ENCODE peak calls at places on chromosomes 2 and 18, in ten cellular contexts. C, W, P, Y, Z, R, N, T, E and G are unnamed samples.

GRCh38 chr2:225025917-225026571 is 16.2 kb downstream of the DOCK10 start:
- DNase-seq in C (no peak), Y (peak), N (no peak), Z (no peak), P (peak), E (no peak), R (no peak), W (no peak), T (no peak), G (peak)

GRCh38 chr2:32768387-32769174 is 140.7 kb downstream of the TTC27 start:
- DNase-seq in R (no peak), C (no peak), W (no peak), Y (no peak), P (no peak), T (no peak), N (no peak), E (no peak), Z (no peak), G (no peak)

GRCh38 chr2:8478133-8478793 is 203.6 kb upstream of the ID2 start:
- DNase-seq in E (no peak), C (no peak), Z (no peak), R (no peak), P (no peak), W (no peak), T (no peak), N (no peak), Y (peak), G (no peak)

GRCh38 chr2:33241581-33241980 is 234.9 kb upstream of the RASGRP3 start:
- DNase-seq in P (peak), R (no peak), N (no peak), W (no peak), T (no peak), E (no peak), Z (no peak), Y (peak), C (no peak), G (no peak)

GRCh38 chr2:21643180-21643579 is 519.4 kb downstream of the TDRD15 start:
- DNase-seq in T (no peak), Z (no peak), R (no peak), N (no peak), E (no peak), Y (no peak), C (no peak), P (peak), W (no peak), G (no peak)

GRCh38 chr2:225052703-225053102 is 10.4 kb upstream of the DOCK10 start:
- DNase-seq in C (no peak), P (peak), Z (no peak), E (no peak), T (no peak), W (no peak), Y (no peak), R (no peak), N (no peak), G (peak)

GRCh38 chr18:23057096-23057495 is 78.2 kb upstream of the CABLES1 start:
- DNase-seq in T (no peak), Z (no peak), Y (no peak), N (no peak), W (no peak), R (no peak), C (no peak), E (no peak), P (no peak), G (no peak)

GRCh38 chr2:12451726-12452125 is 265.0 kb upstream of the TRIB2 start:
- DNase-seq in W (no peak), E (no peak), N (no peak), R (no peak), P (peak), Y (peak), Z (no peak), T (no peak), C (no peak), G (peak)

GRCh38 chr2:84840306-84840705 is 40.6 kb downstream of the TRABD2A start:
- DNase-seq in T (no peak), Z (no peak), P (no peak), R (no peak), Y (peak), E (no peak), C (no peak), N (no peak), W (no peak), G (no peak)

GRCh38 chr2:145184741-145185671 is 665.1 kb upstream of the ZEB2 start:
- DNase-seq in T (no peak), C (no peak), W (no peak), E (no peak), Z (no peak), Y (peak), N (no peak), P (peak), R (no peak), G (peak)

GRCh38 chr2:136297974-136298373 is 180.0 kb upstream of the CXCR4 start:
- DNase-seq in E (no peak), Y (no peak), R (no peak), N (no peak), C (no peak), Z (no peak), P (no peak), W (no peak), T (no peak), G (no peak)

GRCh38 chr2:177241771-177242135 is 22.8 kb downstream of the NFE2L2 start:
- DNase-seq in P (peak), T (no peak), C (no peak), N (no peak), Y (no peak), E (no peak), Z (no peak), R (no peak), W (no peak), G (no peak)

GRCh38 chr18:8424917-8425725 is 184.1 kb upstream of the RAB12 start:
- DNase-seq in C (no peak), N (no peak), P (peak), T (no peak), R (no peak), W (no peak), E (peak), Y (peak), Z (no peak), G (no peak)